ENCODE peak calls at places on chromosomes 3 and 15, in five cellular contexts. One of them, this sample, is unnamed.

GRCh38 chr3:154050766-154051165 is 70.4 kb upstream of the ARHGEF26 start:
- DNase-seq in Peyer's patch: no peak
- DNase-seq in AG09309: no peak
- DNase-seq in HFF-Myc: no peak
- DNase-seq in psoas muscle: no peak
- DNase-seq in this sample: no peak

GRCh38 chr3:102178817-102179216 is 256.0 kb upstream of the ZPLD1 start:
- DNase-seq in HFF-Myc: no peak
- DNase-seq in psoas muscle: no peak
- DNase-seq in Peyer's patch: no peak
- DNase-seq in AG09309: no peak
- DNase-seq in this sample: peak

GRCh38 chr3:59754456-59754855 is 704.6 kb upstream of the CFAP20DC start:
- DNase-seq in AG09309: no peak
- DNase-seq in psoas muscle: no peak
- DNase-seq in Peyer's patch: no peak
- DNase-seq in HFF-Myc: no peak
- DNase-seq in this sample: no peak

GRCh38 chr15:101439285-101439919 is 50.1 kb downstream of the PCSK6 start:
- DNase-seq in psoas muscle: peak
- DNase-seq in Peyer's patch: no peak
- DNase-seq in AG09309: no peak
- DNase-seq in HFF-Myc: no peak
- DNase-seq in this sample: no peak

GRCh38 chr3:121517950-121518349 is 27.8 kb downstream of the POLQ start:
- DNase-seq in psoas muscle: no peak
- DNase-seq in Peyer's patch: no peak
- DNase-seq in HFF-Myc: no peak
- DNase-seq in AG09309: no peak
- DNase-seq in this sample: no peak

GRCh38 chr3:5017953-5018531 is 38.8 kb downstream of the BHLHE40 start:
- DNase-seq in AG09309: no peak
- DNase-seq in psoas muscle: peak
- DNase-seq in HFF-Myc: no peak
- DNase-seq in Peyer's patch: no peak
- DNase-seq in this sample: peak

GRCh38 chr15:57324590-57324890 is 51.8 kb upstream of the CGNL1 start:
- DNase-seq in HFF-Myc: no peak
- DNase-seq in psoas muscle: no peak
- DNase-seq in AG09309: no peak
- DNase-seq in Peyer's patch: no peak
- DNase-seq in this sample: no peak

GRCh38 chr15:44697014-44697413 is 14.1 kb downstream of the PATL2 start:
- DNase-seq in HFF-Myc: no peak
- DNase-seq in AG09309: no peak
- DNase-seq in Peyer's patch: no peak
- DNase-seq in psoas muscle: no peak
- DNase-seq in this sample: no peak

GRCh38 chr3:68793750-68794149 is 138.6 kb downstream of the TAFA4 start:
- DNase-seq in AG09309: no peak
- DNase-seq in HFF-Myc: no peak
- DNase-seq in psoas muscle: no peak
- DNase-seq in Peyer's patch: no peak
- DNase-seq in this sample: peak

GRCh38 chr15:75713338-75713895 is 769 bp upstream of the CSPG4 start:
- DNase-seq in psoas muscle: peak
- DNase-seq in AG09309: no peak
- DNase-seq in HFF-Myc: no peak
- DNase-seq in Peyer's patch: no peak
- DNase-seq in this sample: peak

GRCh38 chr15:72751751-72752455 is 31.7 kb downstream of the ADPGK start:
- DNase-seq in HFF-Myc: no peak
- DNase-seq in Peyer's patch: peak
- DNase-seq in psoas muscle: no peak
- DNase-seq in AG09309: no peak
- DNase-seq in this sample: no peak

GRCh38 chr3:101940521-101940992 is 91.2 kb downstream of the NFKBIZ start:
- DNase-seq in psoas muscle: peak
- DNase-seq in HFF-Myc: peak
- DNase-seq in Peyer's patch: peak
- DNase-seq in AG09309: peak
- DNase-seq in this sample: peak

GRCh38 chr3:157921271-157921670 is 184.9 kb downstream of the SHOX2 start:
- DNase-seq in HFF-Myc: no peak
- DNase-seq in Peyer's patch: no peak
- DNase-seq in psoas muscle: no peak
- DNase-seq in AG09309: no peak
- DNase-seq in this sample: no peak

GRCh38 chr3:126365351-126366274 is 8.4 kb upstream of the KLF15 start:
- DNase-seq in Peyer's patch: no peak
- DNase-seq in psoas muscle: no peak
- DNase-seq in AG09309: no peak
- DNase-seq in HFF-Myc: no peak
- DNase-seq in this sample: no peak

GRCh38 chr3:24818055-24818454 is 323.4 kb upstream of the THRB start:
- DNase-seq in HFF-Myc: no peak
- DNase-seq in Peyer's patch: no peak
- DNase-seq in psoas muscle: no peak
- DNase-seq in AG09309: no peak
- DNase-seq in this sample: no peak

GRCh38 chr3:115915061-115915460 is 291.8 kb downstream of the GAP43 start:
- DNase-seq in AG09309: no peak
- DNase-seq in psoas muscle: no peak
- DNase-seq in HFF-Myc: no peak
- DNase-seq in Peyer's patch: no peak
- DNase-seq in this sample: peak

GRCh38 chr3:106025151-106025722 is 156.4 kb upstream of the CBLB start:
- DNase-seq in HFF-Myc: no peak
- DNase-seq in AG09309: no peak
- DNase-seq in Peyer's patch: no peak
- DNase-seq in psoas muscle: no peak
- DNase-seq in this sample: peak

GRCh38 chr15:73700041-73700842 is 16.1 kb downstream of the CD276 start:
- DNase-seq in AG09309: no peak
- DNase-seq in HFF-Myc: no peak
- DNase-seq in Peyer's patch: peak
- DNase-seq in psoas muscle: peak
- DNase-seq in this sample: peak

GRCh38 chr3:155664922-155665695 is 79.8 kb downstream of the PLCH1 start:
- DNase-seq in Peyer's patch: no peak
- DNase-seq in HFF-Myc: peak
- DNase-seq in AG09309: peak
- DNase-seq in psoas muscle: peak
- DNase-seq in this sample: peak

GRCh38 chr15:87207945-87208580 is 1048.5 kb downstream of the NTRK3 start:
- DNase-seq in Peyer's patch: no peak
- DNase-seq in psoas muscle: no peak
- DNase-seq in HFF-Myc: peak
- DNase-seq in AG09309: no peak
- DNase-seq in this sample: peak

GRCh38 chr3:181823716-181824115 is 112.0 kb downstream of the SOX2 start:
- DNase-seq in Peyer's patch: no peak
- DNase-seq in HFF-Myc: no peak
- DNase-seq in psoas muscle: no peak
- DNase-seq in AG09309: no peak
- DNase-seq in this sample: no peak

GRCh38 chr3:56122911-56123310 is 345.4 kb downstream of the ERC2 start:
- DNase-seq in AG09309: no peak
- DNase-seq in Peyer's patch: no peak
- DNase-seq in HFF-Myc: no peak
- DNase-seq in psoas muscle: no peak
- DNase-seq in this sample: no peak

GRCh38 chr3:184786271-184787010 is 25.5 kb upstream of the VPS8 start:
- DNase-seq in AG09309: peak
- DNase-seq in Peyer's patch: no peak
- DNase-seq in psoas muscle: peak
- DNase-seq in HFF-Myc: peak
- DNase-seq in this sample: peak

GRCh38 chr3:36695769-36696137 is 68.6 kb downstream of the DCLK3 start:
- DNase-seq in AG09309: peak
- DNase-seq in Peyer's patch: no peak
- DNase-seq in HFF-Myc: no peak
- DNase-seq in psoas muscle: no peak
- DNase-seq in this sample: peak

GRCh38 chr3:129054605-129055104 is 5.9 kb upstream of the GP9 start:
- DNase-seq in psoas muscle: no peak
- DNase-seq in Peyer's patch: no peak
- DNase-seq in HFF-Myc: no peak
- DNase-seq in AG09309: no peak
- DNase-seq in this sample: no peak

GRCh38 chr3:6125520-6125919 is 735.4 kb upstream of the GRM7 start:
- DNase-seq in Peyer's patch: no peak
- DNase-seq in psoas muscle: no peak
- DNase-seq in AG09309: no peak
- DNase-seq in HFF-Myc: no peak
- DNase-seq in this sample: no peak

GRCh38 chr3:78689378-78689777 is 1078.4 kb downstream of the ROBO1 start:
- DNase-seq in Peyer's patch: no peak
- DNase-seq in psoas muscle: no peak
- DNase-seq in HFF-Myc: no peak
- DNase-seq in AG09309: no peak
- DNase-seq in this sample: no peak

DNA sequence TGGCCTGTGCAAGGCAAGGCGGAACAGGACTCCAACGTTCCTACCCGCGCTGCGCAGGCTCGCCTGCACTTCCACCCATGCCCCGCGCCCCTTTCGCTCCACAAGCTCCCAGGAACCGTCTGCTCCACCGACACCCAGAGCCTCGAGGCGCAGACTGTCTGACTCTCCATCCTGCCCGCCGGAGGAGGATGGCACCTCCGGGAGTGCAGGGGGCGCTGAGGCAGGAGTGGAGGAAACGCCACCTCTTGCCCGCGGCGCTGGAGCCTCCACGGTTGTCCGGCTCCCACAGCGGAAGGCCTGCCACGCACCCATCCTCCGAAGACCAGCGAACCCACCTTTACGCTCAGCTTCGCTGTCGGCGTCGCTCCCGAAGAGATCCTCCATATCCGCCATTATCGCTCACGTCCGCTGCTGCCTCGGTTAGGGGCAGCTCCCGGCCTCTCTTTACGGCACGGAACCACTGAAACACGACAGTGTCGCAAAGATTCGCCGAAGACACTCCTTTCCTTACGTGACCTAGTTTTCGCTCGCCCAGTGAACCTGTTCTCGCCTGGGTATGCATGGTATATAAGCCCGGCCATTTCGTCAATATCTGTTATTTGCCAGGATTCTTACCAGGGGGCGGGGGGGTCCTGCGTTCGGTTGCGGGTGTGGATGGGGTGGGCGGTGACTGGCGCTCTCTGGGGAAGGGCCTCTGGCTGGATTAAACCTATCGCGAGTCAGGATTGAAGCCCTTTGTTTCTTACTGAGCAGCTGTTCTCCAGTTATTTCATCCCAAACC is at the start of gene LEO1:
- DNase-seq in AG09309: peak
- DNase-seq in psoas muscle: peak
- DNase-seq in Peyer's patch: peak
- DNase-seq in HFF-Myc: peak
- DNase-seq in this sample: peak
- TF ChIP-seq CTCF in AG09309: peak
- TF ChIP-seq CTCF in psoas muscle: peak
- TF ChIP-seq CTCF in Peyer's patch: peak
- TF ChIP-seq CTCF in HFF-Myc: peak
- TF ChIP-seq CTCF in this sample: peak

GRCh38 chr3:54053882-54054281 is 68.5 kb upstream of the CACNA2D3 start:
- DNase-seq in HFF-Myc: no peak
- DNase-seq in AG09309: no peak
- DNase-seq in psoas muscle: no peak
- DNase-seq in Peyer's patch: no peak
- DNase-seq in this sample: no peak

GRCh38 chr3:54053201-54053600 is 69.2 kb upstream of the CACNA2D3 start:
- DNase-seq in AG09309: no peak
- DNase-seq in Peyer's patch: no peak
- DNase-seq in HFF-Myc: no peak
- DNase-seq in psoas muscle: no peak
- DNase-seq in this sample: no peak

GRCh38 chr3:54056521-54056920 is 65.8 kb upstream of the CACNA2D3 start:
- DNase-seq in HFF-Myc: no peak
- DNase-seq in Peyer's patch: no peak
- DNase-seq in AG09309: no peak
- DNase-seq in psoas muscle: no peak
- DNase-seq in this sample: no peak
- H3K4me3 ChIP-seq in HFF-Myc: no peak
- H3K4me3 ChIP-seq in Peyer's patch: no peak
- H3K4me3 ChIP-seq in AG09309: no peak
- H3K4me3 ChIP-seq in psoas muscle: no peak
- H3K4me3 ChIP-seq in this sample: no peak

DNA sequence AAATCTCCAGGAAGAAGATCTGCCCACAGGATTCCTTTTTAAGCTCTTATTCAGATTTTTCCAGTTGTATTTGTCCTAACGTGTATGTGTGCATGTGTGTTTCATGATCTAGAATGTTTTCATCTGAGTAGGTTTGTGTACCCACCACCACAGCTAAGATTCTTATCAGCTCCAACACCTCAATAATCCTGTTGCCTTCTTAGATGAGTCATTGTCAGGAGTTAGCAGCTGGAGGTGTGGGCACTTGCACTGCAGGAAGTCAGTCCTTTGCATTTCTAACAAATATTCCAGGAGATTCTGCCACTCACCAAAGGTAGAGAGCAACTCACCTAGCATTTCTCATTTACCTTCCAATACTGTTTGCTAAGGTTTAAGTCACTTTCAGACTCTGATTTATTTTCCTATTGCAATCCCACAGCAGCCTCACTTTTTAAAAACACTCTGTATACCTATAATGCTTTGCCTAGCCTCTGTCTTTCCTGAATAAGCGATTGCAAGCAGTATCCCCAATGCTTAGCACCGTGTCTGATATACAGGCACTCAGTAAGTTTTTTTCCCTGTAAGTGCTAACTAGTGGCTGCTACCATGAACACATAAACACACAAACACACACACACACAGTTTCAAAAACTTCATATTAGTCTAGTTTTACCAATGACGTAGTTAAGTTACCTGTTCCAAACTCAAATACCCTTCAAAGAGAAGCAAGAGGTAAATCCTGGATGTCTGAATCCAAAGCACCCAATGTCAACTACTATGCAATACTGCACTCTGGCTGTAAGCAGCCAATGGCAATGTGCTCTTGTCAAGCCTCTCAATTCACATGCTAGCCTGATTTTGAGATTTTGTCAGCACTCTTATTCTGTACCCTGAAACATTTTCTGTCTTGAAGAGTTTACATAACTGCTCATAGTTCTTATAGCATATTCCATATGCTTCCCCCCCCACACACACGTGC is 713.5 kb upstream of the LMCD1 start:
- DNase-seq in HFF-Myc: no peak
- DNase-seq in Peyer's patch: no peak
- DNase-seq in psoas muscle: no peak
- DNase-seq in AG09309: no peak
- DNase-seq in this sample: peak
- TF ChIP-seq CTCF in HFF-Myc: no peak
- TF ChIP-seq CTCF in Peyer's patch: no peak
- TF ChIP-seq CTCF in psoas muscle: no peak
- TF ChIP-seq CTCF in AG09309: no peak
- TF ChIP-seq CTCF in this sample: no peak

DNA sequence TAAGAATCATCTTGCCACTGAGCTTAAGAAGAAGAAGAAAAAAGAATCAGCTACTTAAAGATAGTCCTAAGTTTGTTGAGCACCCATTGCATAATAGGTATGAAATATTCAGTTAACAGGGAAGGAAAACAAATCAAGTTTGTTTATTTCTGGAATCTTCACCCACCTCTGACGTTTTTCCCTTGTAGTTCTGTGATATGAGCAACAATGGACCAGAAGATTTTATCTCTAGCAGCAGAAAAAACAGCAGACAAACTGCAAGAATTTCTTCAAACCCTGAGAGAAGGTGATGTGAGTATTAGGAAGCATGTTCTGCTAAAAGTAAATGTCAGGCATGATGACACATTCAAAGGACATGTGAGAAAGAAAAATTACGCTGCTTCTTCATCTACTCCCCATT is 3.7 kb downstream of the FANCI start:
- DNase-seq in psoas muscle: no peak
- DNase-seq in Peyer's patch: no peak
- DNase-seq in HFF-Myc: no peak
- DNase-seq in AG09309: no peak
- DNase-seq in this sample: no peak
- H3K4me3 ChIP-seq in psoas muscle: no peak
- H3K4me3 ChIP-seq in Peyer's patch: no peak
- H3K4me3 ChIP-seq in HFF-Myc: no peak
- H3K4me3 ChIP-seq in AG09309: no peak
- H3K4me3 ChIP-seq in this sample: no peak

This sample was measured in epithelial cell of esophagus.